ENCODE peak calls at places on chromosomes 13 and 19, in six cellular contexts. R is gastrocnemius medialis, V is tibial nerve, P is pancreas, U is ascending aorta, G is A549. H is an unnamed sample.

GRCh38 chr19:56692496-56692895 is 20.9 kb upstream of the ZNF835 start:
- DNase-seq in P (no peak), U (no peak), V (no peak), G (no peak), R (no peak), H (no peak)

GRCh38 chr13:81048026-81048461 is 707.1 kb upstream of the SPRY2 start:
- DNase-seq in V (no peak), U (no peak), P (no peak), G (no peak), R (no peak), H (no peak)

GRCh38 chr19:4052114-4052992 is 14.3 kb downstream of the ZBTB7A start:
- DNase-seq in R (no peak), P (peak; percentile 75), U (no peak), G (no peak), V (no peak), H (no peak)

GRCh38 chr19:58586131-58586765 is 13.1 kb upstream of the MZF1 start:
- DNase-seq in G (no peak), P (peak; percentile 14), R (no peak), V (no peak), U (no peak), H (no peak)

GRCh38 chr19:33673996-33674395 is 52.2 kb downstream of the CHST8 start:
- DNase-seq in U (no peak), P (no peak), V (no peak), R (no peak), G (no peak), H (no peak)

GRCh38 chr13:57630661-57631606 is 610 bp upstream of the PCDH17 start:
- DNase-seq in R (no peak), P (peak; percentile 24), U (no peak), G (no peak), V (no peak), H (no peak)

GRCh38 chr13:32528358-32528757 is 10.2 kb downstream of the N4BP2L2 start:
- DNase-seq in G (no peak), R (no peak), P (no peak), V (no peak), U (no peak), H (no peak)

GRCh38 chr13:100203696-100204367 is 114.9 kb downstream of the PCCA start:
- DNase-seq in R (no peak), V (no peak), P (no peak), G (no peak), U (no peak), H (no peak)

GRCh38 chr19:45547965-45548609 is 36.5 kb downstream of the OPA3 start:
- DNase-seq in P (no peak), G (peak; percentile 91), V (no peak), R (no peak), U (no peak), H (no peak)

GRCh38 chr19:7460562-7460966 is 28.3 kb downstream of the PEX11G start:
- DNase-seq in V (no peak), P (no peak), U (no peak), R (no peak), G (no peak), H (no peak)

GRCh38 chr13:28805193-28805819 is 14.8 kb upstream of the MTUS2 start:
- DNase-seq in G (no peak), V (no peak), U (no peak), R (no peak), P (no peak), H (no peak)

GRCh38 chr13:24135674-24136300 is 24.7 kb upstream of the SPATA13 start:
- DNase-seq in V (no peak), P (no peak), R (no peak), U (no peak), G (no peak), H (no peak)

GRCh38 chr13:106210327-106210726 is 325.1 kb downstream of the EFNB2 start:
- DNase-seq in G (no peak), U (no peak), R (no peak), P (no peak), V (no peak), H (no peak)

GRCh38 chr19:30696514-30696913 is 324.3 kb downstream of the ZNF536 start:
- DNase-seq in R (no peak), G (peak; percentile 87), U (no peak), V (no peak), P (peak; percentile 67), H (no peak)

GRCh38 chr13:35699805-35700204 is 223.3 kb upstream of the MAB21L1 start:
- DNase-seq in G (no peak), V (peak; percentile 58), P (no peak), R (no peak), U (no peak), H (no peak)

GRCh38 chr19:22144394-22144793 is 52.4 kb downstream of the ZNF676 start:
- DNase-seq in P (no peak), U (no peak), R (no peak), V (no peak), G (no peak), H (no peak)

GRCh38 chr13:30808600-30808999 is 73.3 kb downstream of the ALOX5AP start:
- DNase-seq in V (no peak), R (no peak), P (no peak), U (no peak), G (no peak), H (no peak)

GRCh38 chr19:40236366-40236765 is 9.9 kb upstream of the CCNP start:
- DNase-seq in R (no peak), V (no peak), G (no peak), U (no peak), P (no peak), H (no peak)

GRCh38 chr13:113647351-113648217 is 10.4 kb downstream of the ATP4B start:
- DNase-seq in P (peak; percentile 97), V (peak; percentile 77), R (peak; percentile 45), U (peak; percentile 73), G (peak; percentile 5), H (no peak)

GRCh38 chr13:49827336-49827735 is 34.9 kb upstream of the KPNA3 start:
- DNase-seq in U (no peak), R (no peak), V (no peak), G (no peak), P (no peak), H (no peak)

GRCh38 chr13:49830721-49831120 is 38.2 kb upstream of the KPNA3 start:
- DNase-seq in R (no peak), U (no peak), P (no peak), V (no peak), G (no peak), H (no peak)

GRCh38 chr13:49829715-49830114 is 37.2 kb upstream of the KPNA3 start:
- DNase-seq in U (no peak), R (no peak), P (no peak), V (no peak), G (no peak), H (no peak)

GRCh38 chr13:49833402-49833801 is 40.9 kb upstream of the KPNA3 start:
- DNase-seq in R (no peak), G (no peak), V (no peak), P (no peak), U (no peak), H (no peak)

DNA sequence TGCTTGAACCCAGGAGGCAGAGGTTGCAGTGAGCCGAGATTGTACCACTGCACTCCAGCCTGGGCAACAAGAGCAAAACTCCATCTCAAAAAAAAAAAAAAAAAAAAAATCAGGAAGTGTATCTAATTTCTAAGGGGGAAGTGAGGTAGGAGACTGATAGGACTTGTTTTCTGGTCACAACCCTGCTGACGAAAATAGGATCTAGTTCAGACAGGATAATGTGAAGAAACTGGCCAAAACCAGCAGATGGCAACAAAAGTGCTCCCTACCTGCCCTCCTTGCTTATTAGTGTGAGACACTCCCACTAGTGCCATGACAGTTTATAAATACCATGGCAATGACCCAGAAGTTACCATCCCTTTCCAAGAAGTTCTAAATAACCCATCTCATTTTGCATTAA is 36.0 kb upstream of the KPNA3 start:
- DNase-seq in P (no peak), G (no peak), V (no peak), U (no peak), R (no peak), H (no peak)
- TF ChIP-seq CTCF in P (no peak), G (no peak), V (no peak), U (no peak), R (no peak), H (no peak)

DNA sequence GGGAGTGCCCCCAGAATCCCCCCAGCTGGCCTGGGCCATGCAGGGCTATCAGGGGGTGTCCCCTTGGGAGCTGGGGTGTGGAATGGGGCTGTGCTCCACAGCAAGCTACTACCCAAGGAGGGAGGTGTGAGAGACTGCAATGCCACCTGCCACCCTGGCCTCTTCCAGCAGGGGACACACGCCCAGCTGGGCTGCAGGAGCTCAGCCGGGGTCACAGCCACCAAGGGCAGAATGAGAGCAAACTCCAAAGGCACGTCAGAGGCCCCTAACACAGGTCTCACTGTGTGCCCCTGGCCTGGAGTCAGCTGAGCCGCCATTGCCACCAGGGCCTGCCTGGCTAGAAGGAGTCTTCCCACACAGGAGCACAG is 55.5 kb downstream of the MLLT1 start:
- DNase-seq in P (no peak), V (no peak), G (no peak), U (no peak), R (no peak), H (no peak)
- H3K4me1 ChIP-seq in P (peaks cover 8% of the 10 kb centered on the region), V (peaks cover 84% of the 10 kb centered on the region), G (no peaks in the 10 kb centered on the region), U (no peaks in the 10 kb centered on the region), R (peaks cover 48% of the 10 kb centered on the region), H (no peaks in the 10 kb centered on the region)

DNA sequence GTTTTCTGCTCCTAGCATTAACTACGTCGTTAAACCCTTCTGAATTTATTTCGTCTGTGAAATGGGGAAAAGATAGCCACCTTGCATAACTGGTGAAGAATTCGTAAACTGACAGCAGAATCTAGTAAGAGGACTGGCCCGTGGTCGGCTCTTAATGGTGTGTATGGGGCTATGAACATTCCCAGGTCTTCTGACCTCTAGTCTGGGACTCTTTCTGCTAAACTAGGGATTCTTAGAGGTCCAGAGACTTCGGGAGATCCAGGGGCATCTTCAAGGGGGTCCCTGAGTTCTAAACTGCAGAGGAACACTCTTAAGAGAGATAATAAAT is 231.1 kb upstream of the SERP2 start:
- DNase-seq in R (no peak), U (no peak), P (no peak), V (peak; percentile 17), G (peak; percentile 26), H (no peak)
- TF ChIP-seq CTCF in R (no peak), U (no peak), P (no peak), V (no peak), G (no peak), H (no peak)

GRCh38 chr19:49473868-49474544 is at the start of gene FLT3LG:
- DNase-seq in U (peak; percentile 44), R (peak; percentile 41), V (peak; percentile 70), P (peak; percentile 69), G (peak; percentile 90), H (peak; percentile 95)
- H3K4me1 ChIP-seq in U (peaks cover 7% of the 10 kb centered on the region), R (no peaks in the 10 kb centered on the region), V (peaks cover 46% of the 10 kb centered on the region), P (no peaks in the 10 kb centered on the region), G (peaks cover 21% of the 10 kb centered on the region), H (peaks cover 53% of the 10 kb centered on the region)

GRCh38 chr19:38932425-38933179 is 1.9 kb downstream of the MRPS12 start:
- DNase-seq in R (no peak), G (peak; percentile 89), U (no peak), P (peak; percentile 48), V (no peak), H (no peak)
- TF ChIP-seq CTCF in R (no peak), G (peak; percentile 76), U (no peak), P (no peak), V (no peak), H (peak; percentile 21)

GRCh38 chr13:99053636-99054233 is 75.9 kb upstream of the DOCK9 start:
- DNase-seq in U (no peak), V (no peak), G (no peak), R (no peak), P (no peak), H (no peak)
- H3K4me1 ChIP-seq in U (peaks cover 3% of the 10 kb centered on the region), V (peaks cover 29% of the 10 kb centered on the region), G (peaks cover 55% of the 10 kb centered on the region), R (peaks cover 7% of the 10 kb centered on the region), P (peaks cover 8% of the 10 kb centered on the region), H (peaks cover 84% of the 10 kb centered on the region)